ENCODE peak calls at places on chromosomes 4 and X, in seven cellular contexts. P is mucosa of descending colon, O is left cardiac atrium, T is head of caudate nucleus, M is AG09319, V is GM19239, A is GOT3. N is an unnamed sample.
A peak's percentile ranks its signal among the peaks of the same experiment; 100 is the strongest.

GRCh38 chr4:75122424-75123014 is 189.6 kb downstream of the PARM1 start:
- DNase-seq in M (no peak), P (no peak), O (no peak), T (no peak), A (no peak), V (no peak), N (no peak)

GRCh38 chrX:118755633-118756032 is 28.2 kb downstream of the IL13RA1 start:
- DNase-seq in T (no peak), A (no peak), V (no peak), P (no peak), M (no peak), O (no peak), N (no peak)

GRCh38 chr4:23717528-23718248 is 172.2 kb downstream of the PPARGC1A start:
- DNase-seq in M (no peak), P (no peak), V (no peak), O (no peak), A (no peak), T (no peak), N (no peak)

GRCh38 chr4:94304365-94304971 is 38.2 kb downstream of the HPGDS start:
- DNase-seq in A (no peak), O (no peak), M (peak; percentile 8), T (no peak), P (no peak), V (no peak), N (no peak)

GRCh38 chr4:5865896-5866599 is 26.8 kb downstream of the CRMP1 start:
- DNase-seq in T (no peak), O (no peak), P (no peak), V (no peak), A (no peak), M (no peak), N (no peak)

GRCh38 chrX:118502121-118502794 is 6.6 kb downstream of the DOCK11 start:
- DNase-seq in V (no peak), A (no peak), P (no peak), M (no peak), T (no peak), O (no peak), N (peak; percentile 11)

GRCh38 chr4:93317046-93317445 is 511.5 kb upstream of the ATOH1 start:
- DNase-seq in O (no peak), V (no peak), T (no peak), M (no peak), P (no peak), A (no peak), N (no peak)

GRCh38 chrX:39857780-39858179 is 240.0 kb downstream of the BCOR start:
- DNase-seq in V (no peak), M (no peak), O (no peak), T (no peak), A (no peak), P (no peak), N (no peak)

GRCh38 chrX:1392376-1393130 is 640 bp upstream of the SLC25A6 start:
- DNase-seq in A (no peak), O (peak; percentile 75), V (peak; percentile 28), T (peak; percentile 73), M (peak; percentile 23), P (peak; percentile 86), N (no peak)

GRCh38 chrX:47573334-47574095 is 8.7 kb upstream of the TIMP1 start:
- DNase-seq in T (no peak), M (no peak), O (peak; percentile 62), A (no peak), V (no peak), P (peak; percentile 60), N (no peak)

GRCh38 chrX:134999469-134999868 is 8.7 kb downstream of the SMIM10 start:
- DNase-seq in O (no peak), P (no peak), V (no peak), T (no peak), A (no peak), M (no peak), N (peak; percentile 1)

GRCh38 chr4:150769845-150770244 is 187.9 kb downstream of the MAB21L2 start:
- DNase-seq in T (no peak), P (no peak), O (no peak), M (no peak), V (no peak), A (no peak), N (no peak)

GRCh38 chr4:107380836-107381438 is 339.1 kb downstream of the PAPSS1 start:
- DNase-seq in M (no peak), T (no peak), O (no peak), P (no peak), V (no peak), A (no peak), N (no peak)

GRCh38 chr4:42618018-42618417 is 38.9 kb downstream of the ATP8A1 start:
- DNase-seq in O (no peak), V (no peak), A (no peak), P (no peak), M (no peak), T (no peak), N (no peak)

GRCh38 chr4:182185491-182185890 is 57.7 kb upstream of the TENM3 start:
- DNase-seq in M (no peak), O (no peak), A (no peak), V (no peak), T (no peak), P (no peak), N (no peak)

GRCh38 chr4:120977435-120977997 is 55.0 kb upstream of the PRDM5 start:
- DNase-seq in A (no peak), M (peak; percentile 30), O (no peak), T (no peak), V (peak; percentile 12), P (no peak), N (no peak)

GRCh38 chr4:135032670-135033069 is 831.1 kb upstream of the PABPC4L start:
- DNase-seq in O (no peak), M (no peak), T (no peak), P (no peak), V (no peak), A (no peak), N (no peak)

GRCh38 chr4:105145059-105145912 is 1.4 kb upstream of the TET2 start:
- DNase-seq in M (no peak), T (no peak), V (no peak), P (no peak), O (no peak), A (no peak), N (no peak)

GRCh38 chr4:76781698-76782595 is 116.0 kb downstream of the SOWAHB start:
- DNase-seq in M (peak; percentile 92), O (no peak), A (no peak), V (no peak), P (no peak), T (no peak), N (no peak)

GRCh38 chr4:147981305-147981704 is 249.4 kb downstream of the ARHGAP10 start:
- DNase-seq in A (no peak), M (no peak), T (no peak), V (no peak), O (no peak), P (no peak), N (no peak)

GRCh38 chr4:48490680-48491513 is 845 bp downstream of the ZAR1 start:
- DNase-seq in P (peak; percentile 56), T (no peak), M (no peak), A (no peak), O (no peak), V (no peak), N (no peak)

GRCh38 chr4:6362896-6363295 is 93.2 kb downstream of the WFS1 start:
- DNase-seq in A (no peak), T (no peak), M (no peak), O (peak; percentile 37), P (no peak), V (peak; percentile 38), N (no peak)

GRCh38 chr4:101527186-101527585 is 179.9 kb upstream of the PPP3CA start:
- DNase-seq in V (no peak), T (no peak), A (no peak), M (no peak), O (no peak), P (no peak), N (no peak)

GRCh38 chr4:127045872-127046271 is 586.9 kb upstream of the INTU start:
- DNase-seq in M (no peak), T (no peak), V (no peak), P (no peak), O (no peak), A (no peak), N (no peak)

GRCh38 chrX:150438165-150438564 is 75.0 kb downstream of the MAMLD1 start:
- DNase-seq in M (no peak), V (no peak), O (no peak), P (no peak), A (no peak), T (no peak), N (no peak)

GRCh38 chrX:132071260-132071659 is 48.2 kb downstream of the STK26 start:
- DNase-seq in T (no peak), M (no peak), O (no peak), A (no peak), P (no peak), V (no peak), N (no peak)

GRCh38 chr4:189278559-189279165 is 662.0 kb upstream of the FRG1 start:
- DNase-seq in P (no peak), A (no peak), M (no peak), O (no peak), T (peak; percentile 59), V (no peak), N (no peak)

GRCh38 chrX:80648023-80648422 is 161.7 kb downstream of the BRWD3 start:
- DNase-seq in P (no peak), M (no peak), A (no peak), V (no peak), T (no peak), O (no peak), N (no peak)

GRCh38 chr4:153296424-153296823 is 48.1 kb upstream of the MND1 start:
- DNase-seq in T (no peak), M (peak; percentile 24), V (no peak), O (no peak), P (peak; percentile 30), A (no peak), N (no peak)

GRCh38 chr4:79197275-79198009 is 128.4 kb downstream of the NAA11 start:
- DNase-seq in O (no peak), P (no peak), M (no peak), T (no peak), V (no peak), A (no peak), N (no peak)

GRCh38 chrX:50103866-50104566 is 96.8 kb downstream of the AKAP4 start:
- DNase-seq in T (no peak), O (no peak), V (no peak), A (no peak), M (no peak), P (no peak), N (no peak)

GRCh38 chrX:108126661-108127060 is 35.1 kb downstream of the ATG4A start:
- DNase-seq in P (no peak), T (no peak), O (no peak), A (no peak), M (no peak), V (no peak), N (no peak)

GRCh38 chr4:89823416-89823815 is 13.5 kb downstream of the SNCA start:
- DNase-seq in P (no peak), T (no peak), V (no peak), A (no peak), M (no peak), O (no peak), N (no peak)

GRCh38 chrX:115909017-115909416 is 261.5 kb upstream of the AGTR2 start:
- DNase-seq in A (no peak), T (no peak), V (no peak), M (no peak), O (no peak), P (no peak), N (no peak)

GRCh38 chr4:12375805-12376204 is 947.1 kb upstream of the HS3ST1 start:
- DNase-seq in V (no peak), P (no peak), A (no peak), T (no peak), O (no peak), M (no peak), N (no peak)

GRCh38 chr4:13733817-13734216 is 106.3 kb upstream of the BOD1L1 start:
- DNase-seq in T (no peak), A (no peak), O (no peak), V (no peak), P (no peak), M (no peak), N (no peak)

GRCh38 chrX:2921193-2921592 is 7.9 kb downstream of the ARSD start:
- DNase-seq in V (no peak), T (no peak), M (no peak), A (no peak), O (no peak), P (no peak), N (no peak)

GRCh38 chr4:182291597-182291996 is 48.4 kb downstream of the TENM3 start:
- DNase-seq in V (no peak), M (no peak), P (no peak), A (no peak), O (no peak), T (no peak), N (no peak)

N was measured in KG1.